ENCODE peak calls at places on chromosomes 16 and 17, in six cellular contexts. W is fibroblast of mammary gland; H is effector CD4-positive, alpha-beta T cell; M is HuH-7.5; Q is DMS153; L is iPS DF 19.7. S is an unnamed sample.

GRCh38 chr16:82451449-82451848 is 175.3 kb upstream of the CDH13 start:
- DNase-seq in W (no peak), H (no peak), M (no peak), Q (no peak), L (no peak), S (no peak)

GRCh38 chr17:48241131-48241591 is 133.6 kb downstream of the SNX11 start:
- DNase-seq in W (peak; percentile 85), H (no peak), M (no peak), Q (no peak), L (no peak), S (peak; percentile 45)

GRCh38 chr16:11533588-11533987 is 53.1 kb downstream of the LITAF start:
- DNase-seq in W (no peak), H (no peak), M (no peak), Q (no peak), L (no peak), S (no peak)

GRCh38 chr17:74089869-74090464 is 113.5 kb upstream of the RPL38 start:
- DNase-seq in W (peak; percentile 64), H (no peak), M (peak; percentile 35), Q (peak; percentile 1), L (peak; percentile 56), S (no peak)

GRCh38 chr16:13390093-13390985 is 488.9 kb downstream of the SHISA9 start:
- DNase-seq in W (no peak), H (no peak), M (no peak), Q (no peak), L (no peak), S (no peak)

GRCh38 chr16:87457051-87457611 is 35.7 kb downstream of the ZCCHC14 start:
- DNase-seq in W (peak; percentile 87), H (no peak), M (no peak), Q (no peak), L (no peak), S (peak; percentile 61)

GRCh38 chr17:74748529-74749261 is at the start of gene NHERF1:
- DNase-seq in W (peak; percentile 79), H (peak; percentile 90), M (no peak), Q (no peak), L (no peak), S (peak; percentile 83)

GRCh38 chr16:88744520-88744835 is 38.2 kb downstream of the CTU2 start:
- DNase-seq in W (no peak), H (no peak), M (no peak), Q (no peak), L (no peak), S (no peak)

GRCh38 chr17:17224137-17224536 is 12.8 kb downstream of the FLCN start:
- DNase-seq in W (no peak), H (no peak), M (no peak), Q (no peak), L (no peak), S (no peak)

GRCh38 chr17:37083461-37083860 is 134.7 kb downstream of the AATF start:
- DNase-seq in W (no peak), H (no peak), M (no peak), Q (no peak), L (no peak), S (no peak)

GRCh38 chr16:67084345-67085028 is 25.3 kb upstream of the PHAF1 start:
- DNase-seq in W (no peak), H (no peak), M (no peak), Q (no peak), L (no peak), S (no peak)

GRCh38 chr16:35011-35775 is 18.2 kb downstream of the POLR3K start:
- DNase-seq in W (no peak), H (no peak), M (no peak), Q (no peak), L (no peak), S (no peak)